ENCODE peak calls at places on chromosomes 12 and 14, in seven cellular contexts. Z is NCI-H1436, O is T-helper 1 cell, J is neural crest cell, E is AML-193, N is H4, T is AG09319. C is an unnamed sample.

GRCh38 chr12:27534765-27535161 is 10.8 kb downstream of the PPFIBP1 start:
- DNase-seq in Z (no peak), O (no peak), J (no peak), E (no peak), N (no peak), T (no peak), C (no peak)

GRCh38 chr12:3124917-3125316 is 47.7 kb downstream of the TSPAN9 start:
- DNase-seq in Z (no peak), O (no peak), J (no peak), E (no peak), N (no peak), T (no peak), C (no peak)

GRCh38 chr14:33949051-33950037 is 1.5 kb downstream of the EGLN3 start:
- DNase-seq in Z (no peak), O (no peak), J (no peak), E (no peak), N (no peak), T (no peak), C (no peak)

GRCh38 chr14:28982228-28982627 is 215.6 kb downstream of the FOXG1 start:
- DNase-seq in Z (no peak), O (no peak), J (no peak), E (no peak), N (no peak), T (no peak), C (no peak)

GRCh38 chr12:76704693-76705092 is 59.2 kb upstream of the ZDHHC17 start:
- DNase-seq in Z (no peak), O (no peak), J (no peak), E (no peak), N (no peak), T (no peak), C (no peak)

GRCh38 chr14:51818748-51819386 is 41.5 kb upstream of the GNG2 start:
- DNase-seq in Z (no peak), O (no peak), J (no peak), E (no peak), N (no peak), T (no peak), C (no peak)

GRCh38 chr12:97148941-97149559 is 242.0 kb downstream of the NEDD1 start:
- DNase-seq in Z (peak), O (peak), J (peak), E (peak), N (peak), T (no peak), C (no peak)

GRCh38 chr14:98163285-98163741 is 1108.7 kb downstream of the BCL11B start:
- DNase-seq in Z (no peak), O (no peak), J (no peak), E (no peak), N (no peak), T (no peak), C (no peak)

GRCh38 chr14:26993541-26993940 is 395.7 kb upstream of the NOVA1 start:
- DNase-seq in Z (no peak), O (no peak), J (no peak), E (no peak), N (no peak), T (no peak), C (no peak)

GRCh38 chr12:75848533-75848932 is 183.0 kb downstream of the PHLDA1 start:
- DNase-seq in Z (no peak), O (no peak), J (no peak), E (no peak), N (no peak), T (no peak), C (no peak)

GRCh38 chr12:126210026-126210425 is 1144.8 kb downstream of the AACS start:
- DNase-seq in Z (no peak), O (no peak), J (no peak), E (no peak), N (no peak), T (no peak), C (no peak)

GRCh38 chr12:9405861-9406563 is 197.8 kb upstream of the PZP start:
- DNase-seq in Z (no peak), O (no peak), J (no peak), E (no peak), N (no peak), T (no peak), C (no peak)

GRCh38 chr12:89768586-89769482 is 60.2 kb upstream of the ATP2B1 start:
- DNase-seq in Z (no peak), O (peak), J (no peak), E (peak), N (peak), T (peak), C (no peak)

GRCh38 chr12:29320295-29321090 is 60.5 kb downstream of the ERGIC2 start:
- DNase-seq in Z (no peak), O (no peak), J (no peak), E (no peak), N (peak), T (peak), C (no peak)

GRCh38 chr12:74889563-74890236 is 319.9 kb downstream of the KCNC2 start:
- DNase-seq in Z (no peak), O (peak), J (no peak), E (no peak), N (peak), T (no peak), C (no peak)

GRCh38 chr14:104171029-104171697 is 32.8 kb downstream of the KIF26A start:
- DNase-seq in Z (no peak), O (no peak), J (no peak), E (no peak), N (no peak), T (no peak), C (no peak)

GRCh38 chr12:65293735-65294134 is 15.3 kb downstream of the MSRB3 start:
- DNase-seq in Z (no peak), O (no peak), J (no peak), E (no peak), N (no peak), T (no peak), C (no peak)

GRCh38 chr12:18696971-18697602 is 40.7 kb downstream of the PLCZ1 start:
- DNase-seq in Z (no peak), O (no peak), J (no peak), E (no peak), N (no peak), T (no peak), C (no peak)

GRCh38 chr14:92584856-92585255 is 71.3 kb downstream of the RIN3 start:
- DNase-seq in Z (no peak), O (no peak), J (no peak), E (peak), N (no peak), T (no peak), C (no peak)

GRCh38 chr14:23123419-23123818 is 4.4 kb upstream of the CEBPE start:
- DNase-seq in Z (no peak), O (no peak), J (no peak), E (no peak), N (peak), T (no peak), C (peak)

GRCh38 chr12:64147860-64148259 is 74.2 kb downstream of the KICS2 start:
- DNase-seq in Z (no peak), O (no peak), J (no peak), E (no peak), N (no peak), T (no peak), C (no peak)

GRCh38 chr12:42382013-42382696 is 56.2 kb downstream of the PPHLN1 start:
- DNase-seq in Z (no peak), O (no peak), J (no peak), E (peak), N (no peak), T (no peak), C (no peak)

GRCh38 chr12:50597200-50598195 is 92.7 kb downstream of the DIP2B start:
- DNase-seq in Z (no peak), O (peak), J (no peak), E (no peak), N (no peak), T (no peak), C (no peak)

GRCh38 chr12:53603804-53604203 is 22.4 kb downstream of the ATF7 start:
- DNase-seq in Z (no peak), O (no peak), J (no peak), E (no peak), N (no peak), T (no peak), C (no peak)

GRCh38 chr12:108846320-108846719 is 11.1 kb downstream of the SSH1 start:
- DNase-seq in Z (no peak), O (no peak), J (no peak), E (peak), N (no peak), T (no peak), C (no peak)

GRCh38 chr12:116559330-116560080 is at the start of gene MAP1LC3B2:
- DNase-seq in Z (no peak), O (peak), J (peak), E (peak), N (peak), T (peak), C (no peak)

GRCh38 chr14:102811971-102812370 is 34.7 kb downstream of the TRAF3 start:
- DNase-seq in Z (no peak), O (no peak), J (no peak), E (no peak), N (no peak), T (no peak), C (no peak)

GRCh38 chr12:72207094-72207493 is 65.1 kb upstream of the TRHDE start:
- DNase-seq in Z (no peak), O (no peak), J (no peak), E (no peak), N (no peak), T (no peak), C (no peak)